ENCODE peak calls at places on chromosomes 2 and 18, in five cellular contexts. O is MG63; L is cardiac muscle cell; S is naive thymus-derived CD4-positive, alpha-beta T cell; P is CD8-positive, alpha-beta memory T cell. I is an unnamed sample. For H3K27me3 and H3K9me3, the result is how much of the 10 kb centered on the place peaks cover.

GRCh38 chr2:103809946-103810345 is 1044.0 kb upstream of the POU3F3 start:
- DNase-seq in O (no peak), L (no peak), S (no peak), P (no peak), I (no peak)

GRCh38 chr2:177245010-177245422 is 19.5 kb downstream of the NFE2L2 start:
- DNase-seq in O (peak), L (no peak), S (no peak), P (no peak), I (no peak)

GRCh38 chr18:32696376-32696775 is 76.4 kb downstream of the KLHL14 start:
- DNase-seq in O (no peak), L (no peak), S (no peak), P (no peak), I (no peak)

GRCh38 chr2:38443021-38443541 is 66.0 kb upstream of the ATL2 start:
- DNase-seq in O (peak), L (no peak), S (no peak), P (no peak), I (peak)

GRCh38 chr2:8535398-8535755 is 146.5 kb upstream of the ID2 start:
- DNase-seq in O (no peak), L (no peak), S (no peak), P (no peak), I (no peak)

GRCh38 chr2:68465081-68465916 is 1.8 kb downstream of the FBXO48 start:
- DNase-seq in O (no peak), L (no peak), S (peak), P (peak), I (no peak)

GRCh38 chr2:195768454-195768853 is 111.4 kb downstream of the SLC39A10 start:
- DNase-seq in O (no peak), L (no peak), S (no peak), P (no peak), I (no peak)

GRCh38 chr2:148218326-148219075 is 197.6 kb downstream of the MBD5 start:
- DNase-seq in O (no peak), L (no peak), S (no peak), P (no peak), I (no peak)

GRCh38 chr2:216880509-216881184 is 20.8 kb upstream of the TNP1 start:
- DNase-seq in O (peak), L (no peak), S (no peak), P (no peak), I (no peak)

GRCh38 chr18:79697976-79698375 is 18.4 kb downstream of the CTDP1 start:
- DNase-seq in O (no peak), L (no peak), S (no peak), P (no peak), I (no peak)

GRCh38 chr18:50847192-50847591 is 27.4 kb upstream of the MRO start:
- DNase-seq in O (peak), L (no peak), S (no peak), P (no peak), I (no peak)

GRCh38 chr2:79432731-79433146 is 80.1 kb upstream of the CTNNA2 start:
- DNase-seq in O (peak), L (no peak), S (no peak), P (no peak), I (no peak)

GRCh38 chr2:121260370-121261154 is 24.4 kb downstream of the TFCP2L1 start:
- DNase-seq in O (no peak), L (no peak), S (no peak), P (no peak), I (no peak)

GRCh38 chr2:195026261-195026660 is 630.8 kb upstream of the SLC39A10 start:
- DNase-seq in O (peak), L (no peak), S (no peak), P (no peak), I (no peak)

GRCh38 chr2:239440511-239440959 is 39.7 kb upstream of the HDAC4 start:
- DNase-seq in O (no peak), L (no peak), S (no peak), P (no peak), I (no peak)

GRCh38 chr18:12895016-12895415 is 11.0 kb upstream of the PTPN2 start:
- DNase-seq in O (no peak), L (no peak), S (no peak), P (no peak), I (no peak)

DNA sequence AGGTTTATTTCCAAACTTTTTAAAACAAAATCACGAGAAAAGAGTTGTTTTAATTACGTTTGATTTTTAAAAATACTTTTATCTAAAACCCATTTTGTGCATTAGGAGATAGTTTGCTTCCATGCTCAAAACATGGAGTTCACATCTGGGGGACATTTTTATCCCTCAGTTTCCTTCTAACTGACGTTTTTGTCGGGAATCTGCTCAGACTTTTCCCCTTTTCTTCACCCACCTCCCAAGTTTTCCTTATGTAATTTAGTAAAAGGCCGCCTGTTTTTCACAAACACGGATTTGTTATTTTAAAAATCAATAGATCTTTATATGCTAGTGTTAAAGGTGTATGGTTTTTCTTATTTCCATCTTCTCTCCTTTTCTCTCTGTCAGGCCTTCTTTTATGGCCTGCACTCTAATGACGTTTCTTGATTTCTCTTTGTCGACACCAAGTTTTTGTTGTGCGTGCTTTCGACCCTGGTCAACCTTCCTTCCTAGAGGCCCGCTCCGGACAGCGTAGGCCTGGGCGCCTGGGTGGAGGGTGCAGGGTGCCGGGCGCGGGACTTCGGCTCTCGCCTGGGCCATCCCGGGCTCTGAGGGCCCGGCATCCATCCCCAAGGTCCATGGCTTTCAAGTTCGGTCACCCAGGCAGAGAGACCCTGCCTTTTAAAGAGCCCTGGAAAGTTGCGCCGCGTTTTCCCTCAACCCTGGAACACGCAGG is 3.9 kb upstream of the SATB2 start:
- DNase-seq in O (peak), L (no peak), S (no peak), P (no peak), I (no peak)
- H3K27me3 ChIP-seq in O (under half), L (half or more), S (under half), P (half or more), I (under half)

DNA sequence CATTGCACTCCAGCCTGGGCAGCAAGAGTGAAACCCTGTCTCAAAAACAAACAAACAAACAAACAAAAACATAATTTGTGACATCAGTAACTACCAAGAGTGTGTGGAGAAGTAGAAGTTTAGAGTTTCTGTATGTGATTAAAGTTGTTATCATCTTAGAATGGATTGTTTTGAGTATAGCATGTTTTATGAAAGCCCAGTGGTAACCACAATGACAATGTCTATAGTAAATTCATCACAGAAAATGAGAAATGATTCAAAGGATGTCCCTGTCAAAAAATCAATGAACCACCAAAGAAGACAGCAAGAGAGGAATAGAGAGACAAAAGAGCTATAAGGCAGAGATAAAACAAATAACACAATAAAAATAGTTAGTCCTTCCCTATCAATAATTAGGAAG is 1299.2 kb downstream of the CNTNAP5 start:
- DNase-seq in O (no peak), L (no peak), S (no peak), P (no peak), I (no peak)
- H3K9me3 ChIP-seq in O (under half), L (under half), S (under half), P (under half), I (under half)

GRCh38 chr2:23387221-23387550 is 2.2 kb downstream of the KLHL29 start:
- DNase-seq in O (no peak), L (no peak), S (no peak), P (no peak), I (no peak)

GRCh38 chr2:23386422-23387220 is 1.6 kb downstream of the KLHL29 start:
- DNase-seq in O (peak), L (peak), S (no peak), P (no peak), I (peak)

GRCh38 chr2:23388292-23388691 is 3.3 kb downstream of the KLHL29 start:
- DNase-seq in O (no peak), L (no peak), S (no peak), P (no peak), I (no peak)

GRCh38 chr2:23388756-23389514 is 4.0 kb downstream of the KLHL29 start:
- DNase-seq in O (no peak), L (no peak), S (no peak), P (no peak), I (no peak)

DNA sequence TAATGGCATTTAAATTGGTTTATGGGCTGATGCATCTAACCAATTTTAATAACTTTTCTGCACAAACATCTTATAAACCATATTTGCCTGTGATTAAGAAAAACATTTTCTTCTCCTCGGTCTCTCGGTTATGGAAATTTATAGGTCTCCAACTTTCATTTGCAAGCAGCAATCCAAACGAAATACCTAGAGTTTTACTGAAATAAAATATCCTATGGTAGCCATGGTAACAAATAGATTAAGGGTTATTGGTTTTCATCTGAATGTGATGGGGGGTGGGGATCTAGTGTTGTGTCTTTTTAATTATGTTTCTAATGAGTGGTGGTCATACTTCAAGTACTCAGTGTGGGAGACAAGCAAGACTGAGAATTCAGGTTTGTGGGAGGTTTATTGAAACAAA is 2.9 kb downstream of the KLHL29 start:
- DNase-seq in O (no peak), L (no peak), S (no peak), P (no peak), I (no peak)
- H3K27me3 ChIP-seq in O (under half), L (half or more), S (under half), P (under half), I (under half)

DNA sequence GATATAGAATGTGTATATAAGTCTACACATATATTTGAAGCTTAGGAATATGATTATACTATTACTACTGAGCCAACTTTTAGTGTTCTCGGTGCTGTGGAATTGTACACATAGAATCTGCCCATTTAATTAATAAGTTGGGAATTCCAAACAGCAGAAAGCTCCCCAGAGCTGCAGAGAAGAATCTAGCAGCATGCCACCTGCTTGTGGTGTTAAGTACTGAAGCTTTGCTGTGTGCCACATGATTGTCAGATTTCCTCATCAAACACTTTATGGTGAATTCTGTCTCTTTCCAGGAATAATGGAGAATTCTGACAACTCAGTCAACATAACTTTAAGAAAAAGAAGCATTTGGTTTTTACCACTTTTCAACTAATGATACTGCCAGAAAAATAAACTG is 117.8 kb downstream of the WDSUB1 start:
- DNase-seq in O (no peak), L (no peak), S (no peak), P (no peak), I (no peak)
- H3K9me3 ChIP-seq in O (under half), L (under half), S (under half), P (under half), I (under half)

DNA sequence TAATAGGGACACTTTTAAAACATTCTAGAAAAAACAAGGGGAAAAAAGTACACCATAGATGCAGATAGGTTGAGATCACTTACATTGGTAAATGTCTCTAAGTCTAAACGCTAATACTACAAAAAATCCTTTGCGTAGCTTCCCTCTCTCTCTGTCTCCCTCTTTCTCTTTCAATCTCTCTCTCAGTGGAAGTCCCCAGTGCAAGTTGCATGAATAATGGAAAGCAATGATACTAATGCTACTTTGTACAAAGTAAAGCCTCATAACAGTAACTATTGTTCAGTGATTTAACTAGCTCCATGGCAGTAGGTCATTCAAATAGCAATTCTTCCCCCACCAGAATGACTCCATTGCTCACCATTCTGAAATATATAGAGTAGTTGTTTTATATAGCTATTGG is 12.8 kb downstream of the MEIS1 start:
- DNase-seq in O (no peak), L (no peak), S (no peak), P (no peak), I (no peak)
- H3K27me3 ChIP-seq in O (under half), L (under half), S (under half), P (under half), I (under half)

GRCh38 chr2:23585218-23585945 is 200.4 kb downstream of the KLHL29 start:
- DNase-seq in O (no peak), L (no peak), S (no peak), P (no peak), I (peak)
- H3K9me3 ChIP-seq in O (under half), L (under half), S (under half), P (under half), I (under half)

GRCh38 chr2:72142743-72143440 is 4.8 kb downstream of the CYP26B1 start:
- DNase-seq in O (peak), L (peak), S (no peak), P (no peak), I (peak)
- H3K27me3 ChIP-seq in O (under half), L (half or more), S (under half), P (under half), I (half or more)

GRCh38 chr2:81706856-81707255 is 1402.3 kb upstream of the LRRTM1 start:
- DNase-seq in O (no peak), L (no peak), S (no peak), P (no peak), I (no peak)
- H3K9me3 ChIP-seq in O (under half), L (under half), S (under half), P (under half), I (under half)